ENCODE peak calls at places on chromosomes 12 and 14, in five cellular contexts. V is Peyer's patch, Q is lung, G is AG04450, K is PC-9. W is an unnamed sample.

GRCh38 chr14:74038015-74038859 is 19.1 kb downstream of the BBOF1 start:
- DNase-seq in G (no peak), Q (no peak), K (no peak), V (no peak), W (no peak)

GRCh38 chr12:116466536-116466935 is 92.6 kb upstream of the MAP1LC3B2 start:
- DNase-seq in Q (no peak), G (peak; percentile 15), K (no peak), V (no peak), W (no peak)

GRCh38 chr14:75295061-75295461 is 16.4 kb downstream of the FOS start:
- DNase-seq in Q (peak; percentile 69), G (no peak), K (peak; percentile 75), V (peak; percentile 38), W (no peak)

GRCh38 chr14:56630707-56631106 is 51.1 kb downstream of the TMEM260 start:
- DNase-seq in K (no peak), G (no peak), Q (no peak), V (no peak), W (peak; percentile 79)

GRCh38 chr12:26831959-26832816 is 806 bp downstream of the ITPR2 start:
- DNase-seq in Q (peak; percentile 65), V (peak; percentile 66), G (no peak), K (peak; percentile 63), W (peak; percentile 31)

GRCh38 chr12:124814741-124815613 is 48.7 kb downstream of the SCARB1 start:
- DNase-seq in K (no peak), G (no peak), Q (no peak), V (no peak), W (no peak)

GRCh38 chr12:66516133-66516532 is 162.7 kb downstream of the GRIP1 start:
- DNase-seq in G (no peak), Q (no peak), V (no peak), K (no peak), W (no peak)

GRCh38 chr14:72444701-72445100 is 449.2 kb downstream of the DPF3 start:
- DNase-seq in G (no peak), Q (no peak), V (no peak), K (no peak), W (no peak)

GRCh38 chr14:53278602-53279506 is 125.7 kb upstream of the DDHD1 start:
- DNase-seq in Q (no peak), K (peak; percentile 8), V (no peak), G (peak; percentile 45), W (peak; percentile 23)

GRCh38 chr12:62722971-62723680 is 211.8 kb downstream of the PPM1H start:
- DNase-seq in K (no peak), G (no peak), Q (no peak), V (no peak), W (no peak)

GRCh38 chr12:64737539-64737938 is 21.7 kb downstream of the GNS start:
- DNase-seq in V (no peak), G (no peak), K (no peak), Q (no peak), W (no peak)

GRCh38 chr12:104910196-104910840 is 47.8 kb downstream of the SLC41A2 start:
- DNase-seq in V (no peak), G (no peak), Q (no peak), K (no peak), W (no peak)

GRCh38 chr12:4997939-4998338 is 45.7 kb upstream of the KCNA5 start:
- DNase-seq in Q (no peak), K (no peak), G (peak; percentile 39), V (no peak), W (no peak)

GRCh38 chr12:131947482-131948027 is 2.2 kb upstream of the EP400 start:
- DNase-seq in Q (no peak), G (no peak), K (no peak), V (no peak), W (no peak)

GRCh38 chr14:65269732-65270131 is 142.8 kb upstream of the FUT8 start:
- DNase-seq in G (no peak), Q (no peak), K (no peak), V (no peak), W (no peak)

GRCh38 chr14:65267856-65268255 is 144.7 kb upstream of the FUT8 start:
- DNase-seq in V (no peak), G (no peak), K (no peak), Q (no peak), W (no peak)

GRCh38 chr14:65263161-65263788 is 149.3 kb upstream of the FUT8 start:
- DNase-seq in Q (no peak), V (no peak), K (no peak), G (no peak), W (no peak)

GRCh38 chr14:65268594-65268993 is 143.9 kb upstream of the FUT8 start:
- DNase-seq in V (no peak), G (no peak), K (no peak), Q (no peak), W (no peak)
- H3K4me3 ChIP-seq in V (no peak overlapping the region), G (no peak overlapping the region), K (no peak overlapping the region), Q (no peak overlapping the region), W (no peak overlapping the region)

DNA sequence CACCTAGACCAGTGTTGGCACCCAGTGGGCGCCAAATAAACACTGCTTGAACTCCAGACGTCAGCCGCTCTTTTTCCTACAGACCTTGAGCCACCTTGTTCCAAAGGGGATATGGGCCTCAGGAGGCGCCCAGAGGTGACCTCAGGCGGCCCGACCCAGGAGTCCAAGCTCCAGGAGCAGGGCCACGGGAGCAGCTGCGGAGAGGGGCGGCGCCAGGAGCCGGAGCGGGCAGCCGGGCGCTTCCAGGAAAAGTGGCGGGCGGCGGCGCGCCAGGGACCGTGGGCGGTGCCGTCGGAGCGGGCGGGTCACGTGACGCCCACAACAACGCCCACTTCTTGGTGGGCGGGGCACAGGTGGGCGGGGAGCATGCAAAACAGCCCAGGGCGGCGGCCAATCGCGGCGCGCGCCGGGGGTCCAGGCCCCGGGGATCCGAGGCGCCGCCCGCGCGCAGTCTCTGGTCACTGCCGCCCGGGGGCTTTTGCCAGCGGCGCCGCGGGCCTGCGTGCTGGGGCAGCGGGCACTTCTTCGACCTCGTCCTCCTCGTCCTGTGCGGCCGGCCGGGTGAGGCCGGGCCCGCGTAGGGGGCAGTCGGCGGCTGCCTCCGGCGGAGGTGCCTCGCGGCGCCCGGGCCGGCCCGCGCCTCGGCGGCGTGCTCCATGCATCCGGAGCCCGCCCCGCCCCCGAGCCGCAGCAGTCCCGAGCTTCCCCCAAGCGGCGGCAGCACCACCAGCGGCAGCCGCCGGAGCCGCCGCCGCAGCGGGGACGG is at the start of gene ORAI1:
- DNase-seq in G (peak; percentile 73), Q (peak; percentile 95), V (peak; percentile 98), K (peak; percentile 97), W (peak; percentile 64)
- TF ChIP-seq CTCF in G (no peak), Q (no peak), V (peak; percentile 44), K (no peak), W (peak; percentile 22)

GRCh38 chr12:112107306-112107705 is 1.3 kb downstream of the NAA25 start:
- DNase-seq in V (no peak), G (no peak), Q (no peak), K (no peak), W (no peak)
- H3K4me3 ChIP-seq in V (no peak overlapping the region), G (peak overlapping the region; percentile 96), Q (no peak overlapping the region), K (peak overlapping the region; percentile 68), W (peak overlapping the region; percentile 86)

GRCh38 chr12:13027508-13027907 is 16.7 kb upstream of the FAM234B start:
- DNase-seq in Q (no peak), G (no peak), V (no peak), K (no peak), W (no peak)

GRCh38 chr12:13027032-13027431 is 17.1 kb upstream of the FAM234B start:
- DNase-seq in K (no peak), Q (no peak), V (no peak), G (no peak), W (no peak)

GRCh38 chr12:13028825-13029570 is 15.2 kb upstream of the FAM234B start:
- DNase-seq in K (no peak), G (no peak), V (no peak), Q (no peak), W (no peak)

GRCh38 chr12:13022737-13023370 is 21.3 kb upstream of the FAM234B start:
- DNase-seq in K (no peak), G (no peak), V (no peak), Q (no peak), W (no peak)

DNA sequence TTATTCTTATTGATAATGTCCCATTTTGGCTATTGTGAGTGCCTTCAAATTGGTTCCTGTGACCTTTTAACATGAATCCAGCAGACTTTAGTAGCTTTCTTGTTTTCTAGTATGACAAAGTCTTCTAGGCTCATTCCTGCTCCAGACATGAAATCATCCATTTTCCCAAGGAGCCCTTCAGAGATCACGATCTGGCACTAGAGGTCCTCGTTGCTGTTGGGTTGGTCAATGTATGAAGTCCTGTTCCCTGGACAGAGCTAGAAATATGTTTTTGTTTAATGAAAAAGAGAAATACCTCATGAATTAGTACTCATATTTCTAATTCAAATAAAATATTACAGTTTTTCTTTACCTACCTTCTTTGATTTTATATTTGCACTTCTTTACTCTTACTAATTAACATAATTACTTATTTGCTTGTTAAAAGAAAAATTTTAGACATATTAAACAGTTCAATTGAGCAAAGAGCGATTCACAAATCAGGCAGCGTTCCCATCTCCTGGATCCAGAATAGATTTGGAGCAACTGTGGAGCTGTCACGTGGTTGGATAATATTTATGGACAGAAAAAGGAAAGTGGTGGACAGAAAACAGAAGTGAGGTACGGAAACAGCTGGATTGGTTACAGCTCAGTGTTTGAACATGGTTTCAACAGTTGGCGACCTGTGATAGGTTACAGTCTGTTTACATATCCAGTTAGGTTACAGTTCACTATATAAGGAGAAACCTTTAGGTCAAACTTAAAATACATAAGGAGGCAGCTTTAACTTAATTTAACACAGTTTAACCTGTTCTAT is 19.8 kb upstream of the FAM234B start:
- DNase-seq in G (no peak), Q (peak; percentile 38), V (no peak), K (peak; percentile 54), W (no peak)
- TF ChIP-seq CTCF in G (peak; percentile 46), Q (peak; percentile 35), V (peak; percentile 68), K (peak; percentile 69), W (peak; percentile 59)

DNA sequence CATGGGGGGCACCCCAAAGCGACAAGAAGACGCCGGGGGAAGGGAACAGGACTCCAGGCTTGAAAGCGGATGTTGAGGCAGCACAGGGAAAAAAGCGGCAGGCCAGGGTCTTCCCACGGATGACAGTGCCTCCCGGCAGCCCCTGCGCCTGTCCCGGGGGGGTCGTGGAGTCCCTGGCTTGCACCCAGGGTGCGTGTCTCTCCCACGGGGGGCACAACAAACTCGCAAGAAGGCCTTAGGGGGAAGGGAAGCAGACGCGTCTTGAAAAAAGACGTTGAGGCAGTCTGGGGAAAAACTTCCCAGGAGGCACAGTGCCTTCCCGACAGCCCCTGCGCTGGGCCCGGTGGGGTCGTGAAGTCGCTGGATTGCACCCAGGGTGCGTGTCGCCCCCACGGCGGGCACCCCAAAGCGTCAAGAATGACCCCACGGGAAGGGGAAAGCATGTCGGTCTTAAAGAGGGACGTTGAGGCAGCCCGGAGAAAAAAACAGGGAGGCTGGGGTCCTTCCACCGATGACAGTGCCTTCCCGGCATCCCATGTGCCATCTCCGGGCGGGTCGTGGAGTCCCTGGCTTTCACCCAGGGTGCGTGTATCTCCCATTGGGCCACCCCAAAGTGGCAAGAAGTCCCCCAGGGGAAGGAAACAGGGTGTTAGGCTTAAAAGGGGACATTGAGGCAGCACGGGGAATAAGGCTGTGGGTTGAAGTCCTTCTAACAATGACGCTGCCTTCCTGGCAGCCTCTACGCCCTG is 159.9 kb upstream of the ALG10B start:
- DNase-seq in Q (no peak), G (no peak), K (no peak), V (no peak), W (no peak)
- H3K4me3 ChIP-seq in Q (no peak overlapping the region), G (no peak overlapping the region), K (peak overlapping the region; percentile 23), V (no peak overlapping the region), W (no peak overlapping the region)

GRCh38 chr12:52241205-52241842 is 8.3 kb downstream of the KRT7 start:
- DNase-seq in K (no peak), G (no peak), Q (no peak), V (no peak), W (no peak)
- TF ChIP-seq CTCF in K (no peak), G (no peak), Q (no peak), V (no peak), W (no peak)

GRCh38 chr12:48978741-48979601 is 849 bp downstream of the WNT1 start:
- DNase-seq in G (no peak), V (no peak), K (no peak), Q (no peak), W (no peak)
- H3K4me3 ChIP-seq in G (no peak overlapping the region), V (peak overlapping the region; percentile 28), K (peak overlapping the region; percentile 31), Q (no peak overlapping the region), W (no peak overlapping the region)

W was measured in LNCaP clone FGC.